ENCODE peak calls at places on chromosomes 16 and 17, in eight cellular contexts. G, H, E, I, A, C, P and U are unnamed samples. For H3K27me3, the result is how much of the 10 kb centered on the place peaks cover.

GRCh38 chr16:79093554-79093967 is 507.0 kb downstream of the MAF start:
- DNase-seq in E (no peak), P (no peak), A (no peak), I (no peak), H (no peak), G (no peak), C (no peak), U (no peak)

GRCh38 chr16:10501016-10501607 is 79.3 kb downstream of the EMP2 start:
- DNase-seq in I (no peak), C (no peak), H (no peak), E (no peak), A (no peak), P (no peak), G (no peak), U (peak)

GRCh38 chr17:65489413-65490170 is 71.9 kb downstream of the AXIN2 start:
- DNase-seq in P (no peak), E (no peak), G (no peak), I (no peak), C (no peak), H (no peak), A (no peak), U (no peak)

GRCh38 chr17:13522749-13523148 is 79.0 kb downstream of the HS3ST3A1 start:
- DNase-seq in E (no peak), G (no peak), C (no peak), I (no peak), P (no peak), A (no peak), H (no peak), U (no peak)

GRCh38 chr17:69050999-69051775 is 9.5 kb downstream of the ABCA9 start:
- DNase-seq in A (no peak), E (no peak), G (no peak), C (no peak), P (no peak), I (peak), H (no peak), U (no peak)

GRCh38 chr17:16888413-16889087 is 83.4 kb downstream of the TNFRSF13B start:
- DNase-seq in P (no peak), I (peak), E (peak), G (no peak), H (no peak), A (no peak), C (no peak), U (no peak)

GRCh38 chr17:1490643-1491405 is 1.7 kb downstream of the MYO1C start:
- DNase-seq in G (peak), P (peak), I (peak), A (peak), H (peak), C (no peak), E (peak), U (peak)

GRCh38 chr16:30602595-30603277 is 7.5 kb downstream of the ZNF689 start:
- DNase-seq in H (no peak), A (no peak), P (no peak), G (no peak), C (no peak), I (peak), E (no peak), U (no peak)

GRCh38 chr17:17044846-17045561 is 2.7 kb downstream of the MPRIP start:
- DNase-seq in I (peak), E (peak), P (peak), A (peak), H (peak), C (no peak), G (no peak), U (peak)

GRCh38 chr16:86619263-86619935 is 41.0 kb downstream of the FOXL1 start:
- DNase-seq in H (no peak), E (no peak), I (peak), A (no peak), G (no peak), C (no peak), P (no peak), U (peak)

GRCh38 chr16:75280331-75280804 is 28.9 kb upstream of the BCAR1 start:
- DNase-seq in A (no peak), H (no peak), C (no peak), E (no peak), P (peak), I (no peak), G (no peak), U (no peak)

GRCh38 chr17:31391496-31391949 is at the start of gene RAB11FIP4:
- DNase-seq in C (no peak), A (no peak), E (no peak), I (peak), P (peak), G (peak), H (peak), U (peak)

GRCh38 chr17:27920569-27920968 is 27.4 kb upstream of the LYRM9 start:
- DNase-seq in H (no peak), I (no peak), C (no peak), P (peak), A (no peak), E (no peak), G (no peak), U (no peak)

GRCh38 chr17:74390680-74391653 is 23.7 kb downstream of the GPR142 start:
- DNase-seq in I (no peak), G (no peak), E (no peak), C (no peak), A (no peak), H (no peak), P (no peak), U (no peak)

GRCh38 chr17:75551276-75551675 is 25.8 kb downstream of the LLGL2 start:
- DNase-seq in H (no peak), P (no peak), I (no peak), G (no peak), A (no peak), C (no peak), E (peak), U (no peak)

GRCh38 chr16:87330646-87331045 is 13.5 kb upstream of the C16orf95 start:
- DNase-seq in A (no peak), I (no peak), H (no peak), C (no peak), P (no peak), G (no peak), E (no peak), U (no peak)

GRCh38 chr16:16075463-16076399 is 126.3 kb downstream of the ABCC1 start:
- DNase-seq in H (no peak), G (no peak), A (no peak), C (no peak), I (no peak), E (no peak), P (no peak), U (no peak)

GRCh38 chr16:69865701-69866100 is 85.4 kb upstream of the CLEC18A start:
- DNase-seq in H (no peak), G (peak), A (no peak), C (no peak), I (peak), P (no peak), E (no peak), U (peak)

GRCh38 chr17:1707107-1707506 is 3.1 kb downstream of the TLCD2 start:
- DNase-seq in C (no peak), I (no peak), P (no peak), H (no peak), G (no peak), E (no peak), A (no peak), U (no peak)

GRCh38 chr17:16818821-16819683 is 129.0 kb downstream of the CCDC144A start:
- DNase-seq in G (no peak), H (no peak), A (no peak), E (no peak), P (no peak), I (no peak), C (no peak), U (no peak)

GRCh38 chr16:64019339-64019738 is 1102.5 kb downstream of the CDH11 start:
- DNase-seq in E (no peak), A (no peak), P (no peak), H (no peak), C (no peak), G (no peak), I (no peak), U (peak)

GRCh38 chr16:26614102-26614864 is 452.4 kb upstream of the C16orf82 start:
- DNase-seq in E (no peak), G (peak), P (no peak), A (no peak), I (no peak), H (no peak), C (no peak), U (peak)

GRCh38 chr17:44672479-44673093 is 16.3 kb downstream of the MEIOC start:
- DNase-seq in I (peak), G (peak), E (peak), P (peak), C (peak), H (peak), A (no peak), U (peak)

GRCh38 chr16:86653289-86654006 is 75.1 kb downstream of the FOXL1 start:
- DNase-seq in G (no peak), I (peak), H (no peak), A (no peak), E (no peak), P (no peak), C (no peak), U (no peak)

GRCh38 chr17:45971698-45972141 is 27.3 kb upstream of the STH start:
- DNase-seq in I (no peak), G (peak), P (no peak), H (no peak), A (no peak), C (no peak), E (no peak), U (peak)

GRCh38 chr17:31508310-31509094 is 117.0 kb downstream of the RAB11FIP4 start:
- DNase-seq in E (no peak), H (no peak), A (peak), G (peak), P (no peak), C (no peak), I (peak), U (peak)

GRCh38 chr16:85458952-85459351 is 154.2 kb upstream of the GSE1 start:
- DNase-seq in C (no peak), G (no peak), E (no peak), P (peak), A (no peak), H (no peak), I (no peak), U (no peak)

GRCh38 chr16:4364196-4365013 is 7.2 kb upstream of the VASN start:
- DNase-seq in G (no peak), P (no peak), I (no peak), C (no peak), H (no peak), E (no peak), A (no peak), U (no peak)

GRCh38 chr16:55875273-55875672 is at the start of gene CES5A:
- DNase-seq in G (no peak), I (no peak), A (no peak), P (no peak), H (no peak), E (no peak), C (no peak), U (no peak)
- TF ChIP-seq EZH2phosphoT487 in G (no peak), I (no peak), A (no peak), P (no peak), H (no peak), E (no peak), C (no peak), U (no peak)

GRCh38 chr17:49439305-49439672 is 24.6 kb upstream of the PHB1 start:
- DNase-seq in H (no peak), G (no peak), P (no peak), I (no peak), A (no peak), C (no peak), E (no peak), U (no peak)

GRCh38 chr17:49438439-49438861 is 23.8 kb upstream of the PHB1 start:
- DNase-seq in I (no peak), C (no peak), A (no peak), E (no peak), P (no peak), H (no peak), G (peak), U (peak)

GRCh38 chr17:49437696-49438438 is 23.2 kb upstream of the PHB1 start:
- DNase-seq in E (no peak), P (no peak), H (no peak), I (no peak), A (no peak), C (no peak), G (no peak), U (no peak)

GRCh38 chr17:49439673-49440571 is 25.2 kb upstream of the PHB1 start:
- DNase-seq in E (no peak), H (no peak), A (no peak), P (no peak), G (peak), C (no peak), I (peak), U (no peak)

DNA sequence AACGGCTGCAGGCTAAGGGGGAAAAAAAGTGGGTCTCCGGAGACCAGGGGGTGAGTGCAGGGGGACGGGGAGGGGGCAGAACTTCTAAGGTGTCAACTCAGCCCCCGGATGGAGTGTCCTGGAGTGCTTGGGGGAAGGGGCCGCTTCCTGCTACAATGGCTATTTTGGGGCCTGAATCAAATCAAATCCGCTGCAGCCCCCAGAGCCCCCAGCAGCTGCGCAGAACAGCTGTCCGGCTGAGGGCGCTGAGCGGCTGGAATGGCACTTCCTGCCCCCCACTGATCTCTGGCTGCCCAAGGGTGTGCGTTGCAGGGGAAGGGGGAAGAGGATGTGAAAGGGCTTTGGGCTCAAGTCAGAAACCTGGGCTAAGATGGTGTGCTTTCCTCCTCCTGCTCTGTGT is 24.2 kb upstream of the PHB1 start:
- DNase-seq in H (no peak), A (no peak), P (peak), G (peak), C (no peak), I (no peak), E (no peak), U (peak)
- H3K27me3 ChIP-seq in H (under half), A (half or more), P (under half), G (under half), C (under half), I (under half), E (half or more), U (under half)

DNA sequence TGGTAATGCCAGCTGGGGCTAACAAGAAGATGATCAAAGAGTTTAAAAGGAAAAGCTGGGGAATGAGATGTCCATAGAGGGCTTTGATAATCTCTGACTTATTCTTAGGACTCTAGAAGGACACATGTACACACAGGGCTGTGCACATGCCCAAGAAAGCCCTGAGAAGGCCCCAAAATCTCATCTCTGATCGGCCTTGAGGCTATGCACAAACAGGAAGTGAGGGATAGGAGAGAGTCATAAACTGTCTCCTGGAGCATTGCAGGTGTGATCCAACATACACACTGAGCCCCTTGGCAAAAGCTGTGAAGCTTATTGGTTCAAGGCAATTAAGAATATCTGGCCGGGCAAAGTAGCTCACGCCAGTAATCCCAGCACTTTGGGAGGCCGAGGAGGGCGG is 17.2 kb upstream of the RABEP1 start:
- DNase-seq in G (no peak), I (no peak), E (no peak), P (no peak), H (no peak), C (no peak), A (no peak), U (no peak)
- TF ChIP-seq EZH2phosphoT487 in G (no peak), I (no peak), E (no peak), P (no peak), H (no peak), C (no peak), A (no peak), U (no peak)

GRCh38 chr16:1090620-1091587 is 5.1 kb downstream of the C1QTNF8 start:
- DNase-seq in C (no peak), E (no peak), I (no peak), G (no peak), P (no peak), A (no peak), H (peak), U (no peak)
- H3K27me3 ChIP-seq in C (under half), E (under half), I (under half), G (under half), P (under half), A (under half), H (under half), U (under half)